ENCODE peak calls at places on chromosomes 13 and 19, in seven cellular contexts. One of them, this sample, is unnamed.

GRCh38 chr19:53873451-53874383 is 6.0 kb downstream of the MYADM start:
- DNase-seq in brain microvascular endothelial cell: no peak
- DNase-seq in mesendoderm: no peak
- DNase-seq in Calu3: peak
- DNase-seq in T-cell: peak
- DNase-seq in HCT116: no peak
- DNase-seq in endothelial cell: no peak
- DNase-seq in this sample: no peak

GRCh38 chr13:71603255-71603654 is 263.7 kb downstream of the DACH1 start:
- DNase-seq in brain microvascular endothelial cell: no peak
- DNase-seq in mesendoderm: no peak
- DNase-seq in Calu3: no peak
- DNase-seq in T-cell: no peak
- DNase-seq in HCT116: no peak
- DNase-seq in endothelial cell: no peak
- DNase-seq in this sample: no peak

GRCh38 chr19:15330801-15331418 is 1.4 kb downstream of the BRD4 start:
- DNase-seq in brain microvascular endothelial cell: peak
- DNase-seq in mesendoderm: peak
- DNase-seq in Calu3: no peak
- DNase-seq in T-cell: no peak
- DNase-seq in HCT116: no peak
- DNase-seq in endothelial cell: no peak
- DNase-seq in this sample: peak

GRCh38 chr19:3868770-3869456 is at the start of gene ZFR2:
- DNase-seq in brain microvascular endothelial cell: no peak
- DNase-seq in mesendoderm: peak
- DNase-seq in Calu3: no peak
- DNase-seq in T-cell: peak
- DNase-seq in HCT116: peak
- DNase-seq in endothelial cell: peak
- DNase-seq in this sample: no peak

GRCh38 chr13:44402902-44403719 is 29.5 kb downstream of the SERP2 start:
- DNase-seq in brain microvascular endothelial cell: no peak
- DNase-seq in mesendoderm: no peak
- DNase-seq in Calu3: peak
- DNase-seq in T-cell: no peak
- DNase-seq in HCT116: no peak
- DNase-seq in endothelial cell: no peak
- DNase-seq in this sample: peak

GRCh38 chr13:113414335-113414734 is 39.0 kb downstream of the ADPRHL1 start:
- DNase-seq in brain microvascular endothelial cell: no peak
- DNase-seq in mesendoderm: no peak
- DNase-seq in Calu3: no peak
- DNase-seq in T-cell: no peak
- DNase-seq in HCT116: no peak
- DNase-seq in endothelial cell: no peak
- DNase-seq in this sample: no peak

GRCh38 chr13:20331949-20332348 is 99.8 kb upstream of the GJB6 start:
- DNase-seq in brain microvascular endothelial cell: no peak
- DNase-seq in mesendoderm: no peak
- DNase-seq in Calu3: no peak
- DNase-seq in T-cell: no peak
- DNase-seq in HCT116: no peak
- DNase-seq in endothelial cell: no peak
- DNase-seq in this sample: no peak

GRCh38 chr19:4208385-4209094 is 20.8 kb upstream of the EBI3 start:
- DNase-seq in brain microvascular endothelial cell: peak
- DNase-seq in mesendoderm: peak
- DNase-seq in Calu3: peak
- DNase-seq in T-cell: no peak
- DNase-seq in HCT116: peak
- DNase-seq in endothelial cell: no peak
- DNase-seq in this sample: peak

GRCh38 chr13:110329798-110330461 is 22.8 kb downstream of the COL4A2 start:
- DNase-seq in brain microvascular endothelial cell: peak
- DNase-seq in mesendoderm: no peak
- DNase-seq in Calu3: no peak
- DNase-seq in T-cell: no peak
- DNase-seq in HCT116: no peak
- DNase-seq in endothelial cell: no peak
- DNase-seq in this sample: no peak

GRCh38 chr19:4390017-4390861 is 10.1 kb downstream of the SH3GL1 start:
- DNase-seq in brain microvascular endothelial cell: no peak
- DNase-seq in mesendoderm: peak
- DNase-seq in Calu3: no peak
- DNase-seq in T-cell: no peak
- DNase-seq in HCT116: no peak
- DNase-seq in endothelial cell: peak
- DNase-seq in this sample: no peak

GRCh38 chr19:13430790-13431582 is 75.3 kb downstream of the CACNA1A start:
- DNase-seq in brain microvascular endothelial cell: peak
- DNase-seq in mesendoderm: peak
- DNase-seq in Calu3: peak
- DNase-seq in T-cell: peak
- DNase-seq in HCT116: peak
- DNase-seq in endothelial cell: peak
- DNase-seq in this sample: peak

GRCh38 chr19:41412953-41413352 is 14.2 kb downstream of the B3GNT8 start:
- DNase-seq in brain microvascular endothelial cell: no peak
- DNase-seq in mesendoderm: no peak
- DNase-seq in Calu3: no peak
- DNase-seq in T-cell: no peak
- DNase-seq in HCT116: no peak
- DNase-seq in endothelial cell: no peak
- DNase-seq in this sample: no peak

GRCh38 chr13:52128714-52129700 is at the start of gene NEK5:
- DNase-seq in brain microvascular endothelial cell: peak
- DNase-seq in mesendoderm: peak
- DNase-seq in Calu3: peak
- DNase-seq in T-cell: peak
- DNase-seq in HCT116: peak
- DNase-seq in endothelial cell: peak
- DNase-seq in this sample: peak

GRCh38 chr13:64723735-64724134 is 2506.4 kb downstream of the PCDH9 start:
- DNase-seq in brain microvascular endothelial cell: peak
- DNase-seq in mesendoderm: peak
- DNase-seq in Calu3: no peak
- DNase-seq in T-cell: no peak
- DNase-seq in HCT116: peak
- DNase-seq in endothelial cell: no peak
- DNase-seq in this sample: peak

GRCh38 chr19:50721441-50722137 is 1.6 kb upstream of the CLEC11A start:
- DNase-seq in brain microvascular endothelial cell: no peak
- DNase-seq in mesendoderm: no peak
- DNase-seq in Calu3: no peak
- DNase-seq in T-cell: no peak
- DNase-seq in HCT116: no peak
- DNase-seq in endothelial cell: no peak
- DNase-seq in this sample: no peak

GRCh38 chr13:86906458-86906857 is 764.7 kb upstream of the SLITRK5 start:
- DNase-seq in brain microvascular endothelial cell: no peak
- DNase-seq in mesendoderm: peak
- DNase-seq in Calu3: no peak
- DNase-seq in T-cell: no peak
- DNase-seq in HCT116: no peak
- DNase-seq in endothelial cell: no peak
- DNase-seq in this sample: no peak

GRCh38 chr13:93254775-93255174 is 28.2 kb downstream of the GPC6 start:
- DNase-seq in brain microvascular endothelial cell: no peak
- DNase-seq in mesendoderm: no peak
- DNase-seq in Calu3: no peak
- DNase-seq in T-cell: no peak
- DNase-seq in HCT116: no peak
- DNase-seq in endothelial cell: no peak
- DNase-seq in this sample: no peak

GRCh38 chr19:2242092-2242537 is 5.5 kb downstream of the SF3A2 start:
- DNase-seq in brain microvascular endothelial cell: no peak
- DNase-seq in mesendoderm: no peak
- DNase-seq in Calu3: no peak
- DNase-seq in T-cell: no peak
- DNase-seq in HCT116: no peak
- DNase-seq in endothelial cell: no peak
- DNase-seq in this sample: no peak

GRCh38 chr13:113369881-113370280 is 6.0 kb upstream of the GRTP1 start:
- DNase-seq in brain microvascular endothelial cell: no peak
- DNase-seq in mesendoderm: no peak
- DNase-seq in Calu3: no peak
- DNase-seq in T-cell: no peak
- DNase-seq in HCT116: no peak
- DNase-seq in endothelial cell: no peak
- DNase-seq in this sample: no peak

GRCh38 chr19:18415177-18415867 is 3.9 kb upstream of the SSBP4 start:
- DNase-seq in brain microvascular endothelial cell: peak
- DNase-seq in mesendoderm: no peak
- DNase-seq in Calu3: no peak
- DNase-seq in T-cell: no peak
- DNase-seq in HCT116: no peak
- DNase-seq in endothelial cell: no peak
- DNase-seq in this sample: no peak

GRCh38 chr13:20161275-20161950 is 561 bp upstream of the GJA3 start:
- DNase-seq in brain microvascular endothelial cell: no peak
- DNase-seq in mesendoderm: no peak
- DNase-seq in Calu3: peak
- DNase-seq in T-cell: peak
- DNase-seq in HCT116: no peak
- DNase-seq in endothelial cell: no peak
- DNase-seq in this sample: no peak

GRCh38 chr19:13118424-13119193 is 545 bp downstream of the NACC1 start:
- DNase-seq in brain microvascular endothelial cell: no peak
- DNase-seq in mesendoderm: peak
- DNase-seq in Calu3: peak
- DNase-seq in T-cell: no peak
- DNase-seq in HCT116: no peak
- DNase-seq in endothelial cell: peak
- DNase-seq in this sample: no peak

GRCh38 chr19:49809155-49809986 is 3.7 kb downstream of the FUZ start:
- DNase-seq in brain microvascular endothelial cell: no peak
- DNase-seq in mesendoderm: peak
- DNase-seq in Calu3: no peak
- DNase-seq in T-cell: peak
- DNase-seq in HCT116: no peak
- DNase-seq in endothelial cell: peak
- DNase-seq in this sample: peak